ENCODE peak calls at places on chromosomes 11 and 22, in four cellular contexts. R, C, F and W are unnamed samples.

GRCh38 chr11:955154-956049 is 29.7 kb downstream of the AP2A2 start:
- DNase-seq in R (no peak), C (no peak), F (no peak), W (no peak)

GRCh38 chr11:63858628-63859550 is 20.0 kb downstream of the MARK2 start:
- DNase-seq in R (no peak), C (no peak), F (no peak), W (no peak)

GRCh38 chr22:44424131-44424711 is 73.8 kb downstream of the RTL6 start:
- DNase-seq in R (no peak), C (no peak), F (no peak), W (no peak)

GRCh38 chr11:34190192-34191139 is 85.0 kb downstream of the NAT10 start:
- DNase-seq in R (no peak), C (no peak), F (no peak), W (no peak)

GRCh38 chr11:99739464-99740089 is 718.8 kb downstream of the CNTN5 start:
- DNase-seq in R (peak), C (peak), F (peak), W (peak)

GRCh38 chr22:38474003-38474607 is 6.2 kb downstream of the KDELR3 start:
- DNase-seq in R (no peak), C (no peak), F (no peak), W (no peak)

GRCh38 chr22:31561238-31561887 is 65.0 kb downstream of the SFI1 start:
- DNase-seq in R (peak), C (peak), F (peak), W (peak)

GRCh38 chr11:44332665-44333064 is 22.7 kb upstream of the ALX4 start:
- DNase-seq in R (no peak), C (no peak), F (no peak), W (no peak)

GRCh38 chr11:2186669-2187266 is 15.2 kb upstream of the TH start:
- DNase-seq in R (peak), C (no peak), F (peak), W (peak)

GRCh38 chr11:115503083-115503885 is 931 bp downstream of the CADM1 start:
- DNase-seq in R (peak), C (no peak), F (peak), W (peak)

GRCh38 chr22:38148252-38148651 is 33.4 kb downstream of the PLA2G6 start:
- DNase-seq in R (peak), C (peak), F (no peak), W (no peak)

GRCh38 chr11:65872555-65873279 is at the start of gene EFEMP2:
- DNase-seq in R (no peak), C (no peak), F (peak), W (peak)

GRCh38 chr11:119589011-119589410 is 140.0 kb downstream of the NECTIN1 start:
- DNase-seq in R (no peak), C (no peak), F (no peak), W (no peak)

GRCh38 chr11:103849366-103849765 is 187.1 kb upstream of the DDI1 start:
- DNase-seq in R (no peak), C (no peak), F (no peak), W (no peak)

GRCh38 chr11:111665779-111666178 is 63.5 kb downstream of the SIK2 start:
- DNase-seq in R (peak), C (no peak), F (peak), W (peak)

GRCh38 chr11:69401715-69402114 is 79.7 kb upstream of the LINC01488 start:
- DNase-seq in R (no peak), C (no peak), F (no peak), W (no peak)

GRCh38 chr22:28116261-28116673 is 197.2 kb upstream of the PITPNB start:
- DNase-seq in R (peak), C (peak), F (no peak), W (no peak)

GRCh38 chr22:48346311-48346710 is 1481.4 kb downstream of the BRD1 start:
- DNase-seq in R (no peak), C (no peak), F (no peak), W (no peak)

GRCh38 chr22:36461665-36462474 is 19.6 kb downstream of the TXN2 start:
- DNase-seq in R (peak), C (peak), F (peak), W (peak)

GRCh38 chr11:76419896-76420295 is 24.9 kb upstream of the EMSY start:
- DNase-seq in R (peak), C (no peak), F (no peak), W (peak)

GRCh38 chr11:79060534-79060933 is 380.3 kb downstream of the TENM4 start:
- DNase-seq in R (no peak), C (no peak), F (no peak), W (no peak)

GRCh38 chr11:102527701-102528100 is 2.8 kb downstream of the MMP7 start:
- DNase-seq in R (no peak), C (no peak), F (no peak), W (no peak)

GRCh38 chr22:17569971-17570511 is 6.7 kb downstream of the SLC25A18 start:
- DNase-seq in R (no peak), C (no peak), F (no peak), W (no peak)

GRCh38 chr11:41281131-41281742 is 178.2 kb downstream of the LRRC4C start:
- DNase-seq in R (no peak), C (no peak), F (no peak), W (no peak)

GRCh38 chr11:2797741-2798361 is 87.7 kb downstream of the CDKN1C start:
- DNase-seq in R (no peak), C (no peak), F (no peak), W (no peak)

GRCh38 chr11:75505966-75506692 is 19.6 kb downstream of the GDPD5 start:
- DNase-seq in R (no peak), C (no peak), F (no peak), W (no peak)

GRCh38 chr11:17986711-17987220 is 26.1 kb downstream of the SERGEF start:
- DNase-seq in R (no peak), C (no peak), F (no peak), W (no peak)
- TF ChIP-seq CTCF in R (no peak), C (peak), F (no peak), W (no peak)

DNA sequence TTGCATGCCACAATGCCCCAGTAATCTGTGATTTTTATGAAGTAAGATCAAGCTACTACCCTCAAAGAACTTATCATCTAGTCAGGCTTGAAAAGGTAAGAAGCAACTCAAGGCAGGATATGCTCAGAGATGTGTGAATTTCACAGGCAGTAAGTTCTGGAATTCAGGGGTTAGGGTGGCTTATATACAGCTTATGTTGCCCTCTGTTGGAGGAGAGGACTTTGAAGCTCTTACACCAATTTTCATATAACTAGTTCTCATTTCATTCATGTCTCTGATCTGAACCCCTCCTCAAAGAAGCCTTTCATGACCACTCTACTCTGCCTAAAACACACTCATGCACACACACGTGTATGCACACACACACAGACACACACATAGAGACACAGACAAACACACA is 220.5 kb upstream of the ZBED5 start:
- DNase-seq in R (peak), C (no peak), F (no peak), W (no peak)
- TF ChIP-seq CTCF in R (peak), C (no peak), F (no peak), W (no peak)

GRCh38 chr22:24107668-24108067 is 73.6 kb upstream of the SUSD2 start:
- DNase-seq in R (no peak), C (no peak), F (no peak), W (no peak)
- TF ChIP-seq CTCF in R (no peak), C (no peak), F (no peak), W (no peak)

DNA sequence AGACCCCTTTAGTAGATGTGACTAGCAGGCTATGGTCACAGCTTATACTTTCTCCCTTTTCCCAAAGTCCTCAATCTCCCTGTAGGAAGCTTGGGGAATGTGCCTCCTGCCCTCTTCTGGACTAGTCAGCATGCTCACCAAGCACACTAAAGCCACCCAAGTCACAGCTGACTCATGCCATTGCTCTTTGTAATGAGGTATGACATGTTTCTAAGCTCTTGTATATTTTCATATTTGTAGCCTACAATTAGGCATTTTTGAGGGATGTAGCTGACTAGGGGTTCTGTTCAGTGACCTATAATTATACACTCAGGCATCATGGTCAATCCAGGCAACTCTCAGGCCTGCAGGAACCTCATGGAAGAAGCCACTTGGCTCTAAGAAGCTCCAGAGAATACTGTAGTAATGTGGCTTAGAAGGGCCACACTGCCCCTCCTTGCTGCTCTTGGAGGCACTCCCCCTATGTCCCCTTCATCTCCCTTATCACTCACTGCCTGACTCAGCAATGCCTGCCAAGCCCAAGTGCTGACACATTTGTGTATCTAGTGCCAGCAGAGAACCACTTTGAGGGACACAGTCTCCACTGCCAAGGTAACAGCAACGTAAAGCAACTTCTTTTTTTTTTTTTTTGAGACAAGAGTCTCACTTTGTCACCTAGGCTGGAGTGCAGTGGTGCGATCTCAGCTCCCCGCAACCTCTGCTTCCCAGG is 86.2 kb downstream of the RPL27A start:
- DNase-seq in R (no peak), C (no peak), F (no peak), W (no peak)
- TF ChIP-seq CTCF in R (peak), C (peak), F (no peak), W (no peak)

DNA sequence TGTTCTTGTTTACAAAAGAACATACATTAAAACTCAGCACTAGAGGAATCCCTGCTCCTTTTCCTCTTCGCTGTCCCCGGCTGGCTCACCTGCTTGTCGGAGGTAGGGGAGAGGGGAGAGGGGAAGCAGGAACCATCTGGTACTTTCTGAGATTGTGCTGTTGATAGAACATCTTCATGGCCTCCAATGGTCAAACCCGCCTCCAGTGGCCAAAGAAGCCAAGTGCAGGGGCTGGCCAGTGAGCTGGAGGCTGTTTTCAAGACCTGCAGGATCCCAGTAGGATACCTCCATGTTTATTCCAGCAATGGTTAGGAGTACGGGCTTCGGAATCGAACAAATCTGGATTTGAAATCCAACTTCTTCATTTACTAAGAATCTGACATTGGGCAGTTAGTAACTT is 92.6 kb downstream of the PKNOX2 start:
- DNase-seq in R (peak), C (no peak), F (no peak), W (peak)
- TF ChIP-seq CTCF in R (peak), C (no peak), F (peak), W (peak)

DNA sequence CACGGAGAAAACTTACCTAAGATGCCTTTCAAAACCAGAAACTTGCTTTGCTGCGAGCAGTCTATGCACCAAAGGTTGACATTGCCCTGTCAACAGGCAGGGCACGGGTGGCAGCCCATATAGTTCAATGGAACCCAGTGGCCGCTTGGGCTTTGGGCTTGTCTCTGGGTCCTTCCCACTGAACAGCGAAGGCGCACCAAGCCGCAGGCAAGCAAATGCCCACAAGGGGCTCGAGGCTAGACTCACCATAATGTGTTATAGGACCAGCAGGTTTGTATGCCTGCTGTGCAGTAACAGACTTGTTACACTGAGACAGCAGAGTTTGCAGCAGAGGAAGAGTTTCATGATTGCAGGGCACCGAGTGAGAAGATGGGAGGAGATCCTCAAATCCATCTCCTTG is 20.3 kb downstream of the CLDN5 start:
- DNase-seq in R (peak), C (no peak), F (no peak), W (peak)
- TF ChIP-seq CTCF in R (no peak), C (no peak), F (no peak), W (peak)

DNA sequence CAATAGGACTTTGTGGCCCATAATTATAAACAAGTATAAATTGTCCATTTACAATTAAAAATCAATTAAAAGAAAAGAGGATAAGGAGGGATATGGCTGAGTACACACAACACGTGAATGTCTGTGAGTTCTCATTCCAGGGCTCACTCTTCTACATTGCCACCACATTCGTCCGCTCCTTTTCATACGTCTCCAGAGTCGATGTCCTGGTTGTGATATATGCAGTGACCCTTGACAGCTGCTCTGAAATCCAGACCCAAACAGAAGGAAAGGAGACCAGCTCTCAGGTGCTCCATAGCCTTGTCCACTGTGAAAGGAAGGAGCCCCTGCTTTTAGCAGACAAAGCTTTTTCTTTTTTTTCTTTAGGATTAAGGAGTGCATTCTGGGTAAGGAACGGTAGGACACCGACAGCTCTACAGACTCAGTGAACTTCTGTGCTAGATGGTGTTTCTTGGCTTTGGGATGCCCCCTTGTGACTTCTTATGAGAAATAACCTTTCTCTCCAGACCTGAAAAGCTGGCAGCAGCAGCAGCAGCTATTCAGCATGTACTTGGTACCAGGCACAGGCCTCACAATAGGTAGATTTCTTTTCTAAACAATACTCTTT is 19.7 kb upstream of the DNAJB13 start:
- DNase-seq in R (peak), C (peak), F (peak), W (peak)
- TF ChIP-seq CTCF in R (peak), C (peak), F (peak), W (peak)

GRCh38 chr22:33923660-33924246 is 3.5 kb upstream of the LARGE1 start:
- DNase-seq in R (peak), C (no peak), F (peak), W (peak)
- TF ChIP-seq CTCF in R (peak), C (peak), F (peak), W (peak)